ENCODE peak calls at places on chromosome 2, in eight cellular contexts. W is breast epithelium, U is fibroblast of villous mesenchyme, H is bronchial epithelial cell, R is esophagus squamous epithelium, D is fibroblast of lung, Z is ovary, Y is mucosa of descending colon. F is an unnamed sample.

GRCh38 chr2:170843656-170844055 is 27.0 kb downstream of the GAD1 start:
- DNase-seq in W (no peak), H (peak; percentile 64), U (peak; percentile 19), D (peak; percentile 40), Z (no peak), Y (no peak), R (no peak), F (peak; percentile 55)

GRCh38 chr2:65430515-65431416 is 1.6 kb downstream of the SPRED2 start:
- DNase-seq in Z (peak; percentile 55), R (no peak), W (no peak), U (peak; percentile 59), H (no peak), D (peak; percentile 44), Y (peak; percentile 78), F (peak; percentile 50)

GRCh38 chr2:234880551-234881211 is 71.1 kb upstream of the SH3BP4 start:
- DNase-seq in Y (no peak), R (no peak), W (no peak), Z (no peak), U (peak; percentile 99), H (peak; percentile 99), D (peak; percentile 98), F (peak; percentile 93)

GRCh38 chr2:14148186-14148585 is 484.3 kb upstream of the LRATD1 start:
- DNase-seq in R (no peak), D (peak; percentile 81), Y (no peak), W (no peak), Z (no peak), U (peak; percentile 3), H (peak; percentile 38), F (peak; percentile 8)

GRCh38 chr2:71668326-71669057 is 215.1 kb downstream of the DYSF start:
- DNase-seq in W (no peak), U (no peak), Z (no peak), Y (no peak), R (no peak), H (no peak), D (no peak), F (no peak)

GRCh38 chr2:105337122-105338019 is at the start of gene C2orf49:
- DNase-seq in D (peak; percentile 86), H (peak; percentile 64), Z (peak; percentile 89), U (peak; percentile 88), W (peak; percentile 87), Y (peak; percentile 90), R (peak; percentile 37), F (peak; percentile 84)

GRCh38 chr2:73264332-73264606 is 20.0 kb downstream of the FBXO41 start:
- DNase-seq in Y (no peak), Z (no peak), H (no peak), R (no peak), D (no peak), U (no peak), W (no peak), F (no peak)

GRCh38 chr2:197184959-197185586 is 125.5 kb downstream of the ANKRD44 start:
- DNase-seq in H (peak; percentile 29), D (peak; percentile 59), Z (peak; percentile 63), Y (no peak), U (no peak), R (no peak), W (peak; percentile 92), F (peak; percentile 79)

GRCh38 chr2:156666130-156666785 is 230.1 kb downstream of the GPD2 start:
- DNase-seq in U (no peak), Z (no peak), W (no peak), Y (no peak), R (no peak), D (no peak), H (peak; percentile 96), F (no peak)

GRCh38 chr2:1224901-1225300 is 188.4 kb upstream of the TPO start:
- DNase-seq in Y (no peak), W (no peak), Z (no peak), U (no peak), D (no peak), H (peak; percentile 13), R (no peak), F (no peak)

GRCh38 chr2:121529439-121530209 is 1.1 kb upstream of the RNU4ATAC start:
- DNase-seq in Y (peak; percentile 59), U (peak; percentile 80), R (no peak), D (peak; percentile 67), W (no peak), Z (peak; percentile 78), H (no peak), F (peak; percentile 75)

GRCh38 chr2:29463181-29463900 is 348.1 kb downstream of the CLIP4 start:
- DNase-seq in W (no peak), D (peak; percentile 64), R (no peak), H (peak; percentile 59), Z (no peak), U (peak; percentile 65), Y (no peak), F (peak; percentile 72)

GRCh38 chr2:38598200-38598990 is 4.3 kb downstream of the HNRNPLL start:
- DNase-seq in R (no peak), H (no peak), D (no peak), Y (no peak), Z (no peak), U (no peak), W (no peak), F (no peak)

GRCh38 chr2:224532441-224532840 is 52.7 kb downstream of the CUL3 start:
- DNase-seq in W (no peak), R (no peak), H (no peak), U (no peak), Z (no peak), D (no peak), Y (no peak), F (no peak)

GRCh38 chr2:221810216-221810615 is 238.1 kb upstream of the EPHA4 start:
- DNase-seq in R (no peak), Y (no peak), D (no peak), U (no peak), W (no peak), H (no peak), Z (no peak), F (no peak)

GRCh38 chr2:188598551-188598950 is 306.9 kb downstream of the GULP1 start:
- DNase-seq in H (no peak), Z (no peak), R (no peak), D (peak; percentile 46), Y (peak; percentile 56), U (peak; percentile 32), W (no peak), F (peak; percentile 79)

GRCh38 chr2:240839152-240840143 is 19.4 kb upstream of the KIF1A start:
- DNase-seq in Y (no peak), D (peak; percentile 15), Z (no peak), H (no peak), R (no peak), W (no peak), U (no peak), F (no peak)

GRCh38 chr2:22274611-22275010 is 1110.4 kb upstream of the KLHL29 start:
- DNase-seq in U (no peak), H (no peak), Y (no peak), R (no peak), D (no peak), W (no peak), Z (no peak), F (no peak)

GRCh38 chr2:48512071-48512470 is 17.9 kb upstream of the STON1 start:
- DNase-seq in W (no peak), U (peak; percentile 94), R (no peak), Z (no peak), Y (no peak), D (no peak), H (no peak), F (no peak)

GRCh38 chr2:25698752-25699151 is 25.4 kb upstream of the DTNB start:
- DNase-seq in Z (no peak), H (peak; percentile 85), W (no peak), D (no peak), Y (no peak), R (no peak), U (no peak), F (peak; percentile 23)

GRCh38 chr2:27871805-27872204 is 18.4 kb downstream of the RBKS start:
- DNase-seq in R (no peak), W (no peak), H (peak; percentile 20), Z (no peak), Y (no peak), D (no peak), U (no peak), F (no peak)

GRCh38 chr2:127610561-127610960 is 35.4 kb upstream of the GPR17 start:
- DNase-seq in D (no peak), R (no peak), Z (no peak), H (no peak), Y (no peak), W (peak; percentile 12), U (no peak), F (no peak)

GRCh38 chr2:42762823-42763804 is 821 bp downstream of the OXER1 start:
- DNase-seq in D (no peak), W (no peak), H (no peak), Z (no peak), R (no peak), U (no peak), Y (no peak), F (no peak)
- H3K4me3 ChIP-seq in D (no peak overlapping the region), W (no peak overlapping the region), H (no peak overlapping the region), Z (no peak overlapping the region), R (no peak overlapping the region), U (no peak overlapping the region), Y (no peak overlapping the region), F (no peak overlapping the region)

GRCh38 chr2:83016343-83017110 is 1442.6 kb downstream of the SUCLG1 start:
- DNase-seq in Y (no peak), U (no peak), Z (no peak), H (peak; percentile 41), R (no peak), D (no peak), W (no peak), F (no peak)
- TF ChIP-seq CTCF in Y (no peak), U (no peak), Z (no peak), H (no peak), R (no peak), D (no peak), W (no peak), F (no peak)

GRCh38 chr2:238243496-238244076 is 3.7 kb upstream of the HES6 start:
- DNase-seq in Z (no peak), R (no peak), U (no peak), H (no peak), Y (no peak), D (no peak), W (peak; percentile 46), F (no peak)
- H3K4me3 ChIP-seq in Z (no peak overlapping the region), R (no peak overlapping the region), U (no peak overlapping the region), H (no peak overlapping the region), Y (no peak overlapping the region), D (no peak overlapping the region), W (no peak overlapping the region), F (no peak overlapping the region)

DNA sequence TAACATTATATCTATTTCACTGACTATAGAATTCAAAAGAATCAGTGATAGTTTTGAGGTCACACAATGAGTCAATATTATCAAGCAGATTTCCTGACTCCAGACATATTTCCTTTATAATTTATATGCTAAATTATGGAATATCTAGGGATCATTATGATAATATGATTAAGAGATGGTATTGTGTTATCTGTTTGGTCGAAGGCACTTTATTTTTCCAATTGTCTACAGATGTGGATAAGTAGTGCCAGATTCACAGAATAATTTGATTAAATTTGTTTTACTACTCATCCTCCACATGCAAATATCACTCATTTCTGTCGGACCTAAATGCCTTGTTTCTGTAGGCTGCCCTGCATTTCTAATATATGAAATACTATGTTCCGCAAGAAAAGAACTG is 4.4 kb downstream of the ZNF804A start:
- DNase-seq in W (no peak), R (no peak), U (no peak), Y (no peak), Z (no peak), D (no peak), H (no peak), F (no peak)
- TF ChIP-seq CTCF in W (no peak), R (no peak), U (no peak), Y (no peak), Z (no peak), D (no peak), H (no peak), F (no peak)

F was measured in astrocyte of the spinal cord.